ENCODE peak calls at places on chromosomes 11 and 22, in four cellular contexts. P is T-helper 2 cell; A is stimulated activated CD4-positive, alpha-beta T cell treated with anti-CD3 and anti-CD28 coated beads, Interleukin-12 subunit alpha, Interleukin-12 subunit beta, amount 100 ng/mL, for 48 hours; V is NCI-H524. H is an unnamed sample.

GRCh38 chr11:93525601-93526000 is 17.6 kb downstream of the SMCO4 start:
- DNase-seq in P (peak; percentile 78), A (no peak), V (no peak), H (no peak)

GRCh38 chr11:102046841-102047240 is 396 bp upstream of the CFAP300 start:
- DNase-seq in P (no peak), A (no peak), V (no peak), H (no peak)

GRCh38 chr11:133476570-133477262 is 55.6 kb downstream of the OPCML start:
- DNase-seq in P (no peak), A (no peak), V (peak; percentile 7), H (peak; percentile 21)

GRCh38 chr11:65454696-65455456 is 32.3 kb downstream of the NEAT1 start:
- DNase-seq in P (peak; percentile 76), A (peak; percentile 83), V (peak; percentile 87), H (peak; percentile 91)

GRCh38 chr11:4044971-4045646 is 49.5 kb upstream of the RRM1 start:
- DNase-seq in P (peak; percentile 38), A (no peak), V (no peak), H (no peak)

GRCh38 chr11:48154162-48154561 is 62.4 kb upstream of the OR4B1 start:
- DNase-seq in P (no peak), A (no peak), V (no peak), H (no peak)

GRCh38 chr22:17268501-17269223 is 49.4 kb upstream of the ADA2 start:
- DNase-seq in P (peak; percentile 34), A (no peak), V (peak; percentile 65), H (no peak)

GRCh38 chr11:66978717-66979116 is 3.6 kb downstream of the C11orf86 start:
- DNase-seq in P (no peak), A (no peak), V (no peak), H (no peak)

GRCh38 chr22:36323182-36323854 is 64.4 kb downstream of the MYH9 start:
- DNase-seq in P (no peak), A (no peak), V (no peak), H (peak; percentile 92)

GRCh38 chr11:35107866-35108265 is 31.1 kb upstream of the CD44 start:
- DNase-seq in P (no peak), A (no peak), V (no peak), H (no peak)

GRCh38 chr11:120527111-120527748 is 15.7 kb downstream of the GRIK4 start:
- DNase-seq in P (no peak), A (no peak), V (peak; percentile 87), H (no peak)

GRCh38 chr22:22021160-22021750 is 38.7 kb upstream of the TOP3B start:
- DNase-seq in P (no peak), A (no peak), V (no peak), H (no peak)

GRCh38 chr11:35412285-35412684 is 7.1 kb downstream of the SLC1A2 start:
- DNase-seq in P (no peak), A (no peak), V (peak; percentile 72), H (peak; percentile 21)

GRCh38 chr11:94948070-94948617 is 25.2 kb downstream of the CWC15 start:
- DNase-seq in P (no peak), A (no peak), V (no peak), H (no peak)

H was measured in cardiac muscle cell.